ENCODE peak calls at places on chromosomes 6 and 20, in eight cellular contexts. M is colonic mucosa; Y is cardiac muscle cell; U is body of pancreas; D is IMR-90; B is HCT116; R is heart left ventricle; Q is CD8-positive, alpha-beta T cell. S is an unnamed sample. For H3K27me3, the result is how much of the 10 kb centered on the place peaks cover.

GRCh38 chr20:45114465-45115385 is at the start of gene WFDC5:
- DNase-seq in M (no peak), R (no peak), U (no peak), Q (no peak), D (no peak), Y (no peak), B (no peak), S (peak)

GRCh38 chr6:34246249-34246562 is 2.6 kb downstream of the SMIM29 start:
- DNase-seq in D (no peak), R (no peak), U (no peak), Q (no peak), B (no peak), M (no peak), Y (no peak), S (no peak)

GRCh38 chr6:7004581-7005297 is 103.0 kb upstream of the RREB1 start:
- DNase-seq in D (no peak), R (no peak), B (no peak), Q (no peak), M (no peak), U (no peak), Y (no peak), S (no peak)

GRCh38 chr20:39347626-39348025 is 385.5 kb downstream of the DHX35 start:
- DNase-seq in Q (no peak), D (no peak), U (no peak), Y (no peak), B (no peak), M (no peak), R (no peak), S (no peak)

GRCh38 chr6:34834789-34835518 is 43.1 kb downstream of the BLTP3A start:
- DNase-seq in M (no peak), Q (no peak), Y (no peak), D (peak), B (no peak), U (no peak), R (no peak), S (no peak)

GRCh38 chr6:167580512-167580911 is 246.2 kb upstream of the AFDN start:
- DNase-seq in B (no peak), Q (no peak), M (no peak), Y (no peak), R (no peak), D (no peak), U (no peak), S (no peak)

GRCh38 chr6:129498950-129499870 is 210.8 kb downstream of the ARHGAP18 start:
- DNase-seq in R (no peak), Y (peak), D (peak), U (no peak), M (peak), Q (no peak), B (peak), S (no peak)

GRCh38 chr20:1920826-1921225 is 25.6 kb downstream of the SIRPA start:
- DNase-seq in U (no peak), R (no peak), M (no peak), B (no peak), Y (no peak), D (no peak), Q (no peak), S (no peak)

GRCh38 chr6:16533721-16534136 is 227.5 kb downstream of the ATXN1 start:
- DNase-seq in D (peak), Y (no peak), Q (no peak), U (no peak), B (no peak), M (no peak), R (no peak), S (no peak)

GRCh38 chr20:19978511-19979210 is 38.5 kb upstream of the NAA20 start:
- DNase-seq in U (no peak), Y (no peak), R (peak), M (no peak), B (no peak), D (no peak), Q (no peak), S (no peak)

GRCh38 chr6:85490516-85491248 is 40.8 kb downstream of the NT5E start:
- DNase-seq in B (peak), M (no peak), Y (no peak), D (peak), U (no peak), R (no peak), Q (no peak), S (no peak)

GRCh38 chr20:17617212-17617867 is 47.5 kb downstream of the DSTN start:
- DNase-seq in M (peak), D (no peak), U (peak), Y (peak), B (peak), R (no peak), Q (no peak), S (peak)

GRCh38 chr6:136249336-136249735 is 775 bp downstream of the MTFR2 start:
- DNase-seq in U (no peak), B (no peak), M (no peak), Y (no peak), R (no peak), D (peak), Q (no peak), S (no peak)

GRCh38 chr20:52103911-52104545 is 87.6 kb downstream of the ZFP64 start:
- DNase-seq in U (no peak), M (no peak), R (no peak), Y (no peak), B (no peak), Q (no peak), D (peak), S (no peak)

GRCh38 chr6:11346516-11346915 is 114.0 kb upstream of the NEDD9 start:
- DNase-seq in U (no peak), B (no peak), Q (no peak), R (no peak), Y (peak), D (no peak), M (no peak), S (no peak)

GRCh38 chr6:147633191-147633590 is 124.7 kb downstream of the SAMD5 start:
- DNase-seq in M (no peak), D (no peak), Y (no peak), B (no peak), U (no peak), R (no peak), Q (no peak), S (no peak)

GRCh38 chr20:32626859-32627636 is 41.9 kb upstream of the NOL4L start:
- DNase-seq in D (no peak), B (no peak), Y (no peak), U (no peak), R (no peak), M (no peak), Q (no peak), S (no peak)

GRCh38 chr6:11426571-11426970 is 111.0 kb upstream of the TMEM170B start:
- DNase-seq in B (no peak), R (no peak), Y (no peak), M (no peak), Q (no peak), U (no peak), D (no peak), S (no peak)

GRCh38 chr6:134992155-134992554 is 42.3 kb upstream of the ALDH8A1 start:
- DNase-seq in B (no peak), D (no peak), U (no peak), M (no peak), Q (no peak), R (no peak), Y (no peak), S (no peak)

GRCh38 chr6:55569638-55570037 is 9.4 kb downstream of the HMGCLL1 start:
- DNase-seq in Y (no peak), U (no peak), B (no peak), Q (no peak), D (no peak), R (peak), M (no peak), S (no peak)

GRCh38 chr20:17343631-17344447 is 117.0 kb downstream of the PCSK2 start:
- DNase-seq in D (no peak), M (no peak), U (no peak), Q (no peak), R (no peak), Y (no peak), B (no peak), S (no peak)

GRCh38 chr20:33668087-33668790 is 1.5 kb downstream of the ACTL10 start:
- DNase-seq in D (no peak), M (peak), R (peak), B (no peak), Y (peak), Q (no peak), U (peak), S (peak)

GRCh38 chr6:141677598-141678211 is 455.0 kb upstream of the GJE1 start:
- DNase-seq in M (no peak), U (no peak), Q (no peak), Y (peak), R (no peak), D (peak), B (peak), S (no peak)

GRCh38 chr6:136265101-136265500 is 15.0 kb upstream of the MTFR2 start:
- DNase-seq in U (no peak), M (no peak), R (no peak), D (no peak), Y (no peak), B (no peak), Q (no peak), S (no peak)

GRCh38 chr20:59723108-59723500 is 118.8 kb downstream of the PHACTR3 start:
- DNase-seq in Q (no peak), R (no peak), Y (no peak), M (peak), B (no peak), U (peak), D (no peak), S (no peak)

GRCh38 chr6:140850438-140850837 is 1282.3 kb upstream of the GJE1 start:
- DNase-seq in U (no peak), M (no peak), D (peak), B (no peak), Y (no peak), Q (no peak), R (no peak), S (no peak)

GRCh38 chr6:121925024-121925423 is 474.4 kb upstream of the HSF2 start:
- DNase-seq in Y (no peak), D (peak), U (no peak), R (no peak), B (no peak), Q (no peak), M (no peak), S (no peak)

GRCh38 chr6:159328052-159328451 is 158.9 kb downstream of the FNDC1 start:
- DNase-seq in D (no peak), R (no peak), M (no peak), U (no peak), Y (no peak), B (no peak), Q (no peak), S (no peak)

GRCh38 chr6:19478992-19479391 is 358.2 kb upstream of the ID4 start:
- DNase-seq in M (no peak), Q (no peak), R (no peak), B (no peak), Y (no peak), U (no peak), D (peak), S (no peak)

GRCh38 chr20:3716195-3716834 is 3.9 kb upstream of the SIGLEC1 start:
- DNase-seq in R (peak), U (peak), Q (no peak), D (peak), M (no peak), Y (peak), B (peak), S (no peak)

GRCh38 chr20:10427060-10427692 is 6.8 kb downstream of the MKKS start:
- DNase-seq in Q (no peak), R (no peak), Y (peak), B (no peak), M (peak), D (peak), U (peak), S (no peak)

GRCh38 chr6:99589290-99589672 is 17.4 kb upstream of the PRDM13 start:
- DNase-seq in U (no peak), B (no peak), D (no peak), Y (no peak), R (no peak), Q (no peak), M (no peak), S (no peak)

GRCh38 chr6:55913213-55914195 is 38.1 kb upstream of the BMP5 start:
- DNase-seq in R (no peak), U (no peak), B (no peak), M (no peak), Y (peak), Q (no peak), D (peak), S (no peak)

GRCh38 chr6:88884361-88884760 is 79.1 kb downstream of the RNGTT start:
- DNase-seq in Q (no peak), R (no peak), D (no peak), B (no peak), M (no peak), Y (no peak), U (no peak), S (no peak)

GRCh38 chr6:56727097-56727845 is 84.6 kb upstream of the DST start:
- DNase-seq in D (no peak), M (no peak), Q (no peak), B (no peak), U (no peak), R (no peak), Y (no peak), S (no peak)

GRCh38 chr6:109172096-109172495 is 76.8 kb downstream of the CEP57L1 start:
- DNase-seq in M (no peak), R (no peak), B (no peak), Y (no peak), Q (no peak), U (no peak), D (no peak), S (no peak)

GRCh38 chr6:43957273-43957672 is 170.0 kb downstream of the MRPL14 start:
- DNase-seq in D (no peak), Y (no peak), Q (no peak), B (no peak), R (no peak), M (no peak), U (no peak), S (no peak)

DNA sequence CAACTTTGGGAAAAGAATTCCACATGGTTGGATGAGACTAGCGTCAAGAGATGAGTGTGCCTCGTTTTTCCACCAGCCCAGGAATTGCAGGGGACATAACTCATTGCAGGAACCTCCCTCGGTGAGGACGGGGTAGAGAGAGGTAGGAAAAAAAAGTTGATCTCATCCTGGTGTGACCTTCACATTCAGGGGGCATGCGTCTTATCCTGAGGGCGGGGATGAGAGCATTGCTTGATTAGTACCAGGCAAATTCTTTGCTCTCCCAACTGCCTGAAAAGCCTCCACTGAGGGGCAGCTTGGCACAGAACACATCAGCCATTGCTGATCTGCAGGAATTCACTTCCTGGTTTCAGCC is 11.8 kb downstream of the TLDC2 start:
- DNase-seq in U (no peak), B (no peak), D (no peak), Y (no peak), Q (no peak), R (no peak), M (no peak), S (no peak)
- H3K27ac ChIP-seq in U (no peak), B (no peak), D (no peak), Y (no peak), Q (no peak), R (no peak), M (no peak), S (no peak)

GRCh38 chr20:7291946-7292345 is 524.5 kb downstream of the BMP2 start:
- DNase-seq in Q (no peak), Y (no peak), B (no peak), U (no peak), R (no peak), M (no peak), D (no peak), S (no peak)

GRCh38 chr20:7291319-7291943 is 523.9 kb downstream of the BMP2 start:
- DNase-seq in R (no peak), B (no peak), D (no peak), Q (no peak), Y (no peak), M (no peak), U (no peak), S (no peak)

GRCh38 chr20:7285918-7286556 is 518.6 kb downstream of the BMP2 start:
- DNase-seq in M (peak), U (peak), R (peak), Q (no peak), Y (peak), B (peak), D (peak), S (peak)
- TF ChIP-seq CTCF in M (peak), U (peak), R (peak), Q (no peak), Y (peak), B (peak), D (peak), S (peak)

GRCh38 chr20:21527908-21528307 is 14.0 kb upstream of the NKX2-2 start:
- DNase-seq in R (no peak), B (no peak), D (no peak), Y (no peak), M (no peak), U (no peak), Q (no peak), S (no peak)

GRCh38 chr20:21528870-21529269 is 15.0 kb upstream of the NKX2-2 start:
- DNase-seq in Q (no peak), D (no peak), R (no peak), Y (no peak), U (no peak), B (no peak), M (no peak), S (no peak)

GRCh38 chr20:21534453-21534852 is 20.6 kb upstream of the NKX2-2 start:
- DNase-seq in M (no peak), D (no peak), Y (no peak), Q (no peak), U (peak), B (no peak), R (no peak), S (peak)

GRCh38 chr20:21526776-21527175 is 12.9 kb upstream of the NKX2-2 start:
- DNase-seq in D (no peak), B (no peak), Y (no peak), R (no peak), Q (no peak), M (no peak), U (no peak), S (no peak)

GRCh38 chr20:21529863-21530262 is 16.0 kb upstream of the NKX2-2 start:
- DNase-seq in U (no peak), Y (no peak), R (no peak), M (no peak), D (no peak), B (peak), Q (no peak), S (no peak)
- H3K27me3 ChIP-seq in U (under half), Y (half or more), R (half or more), M (under half), D (under half), B (under half), Q (under half), S (under half)

DNA sequence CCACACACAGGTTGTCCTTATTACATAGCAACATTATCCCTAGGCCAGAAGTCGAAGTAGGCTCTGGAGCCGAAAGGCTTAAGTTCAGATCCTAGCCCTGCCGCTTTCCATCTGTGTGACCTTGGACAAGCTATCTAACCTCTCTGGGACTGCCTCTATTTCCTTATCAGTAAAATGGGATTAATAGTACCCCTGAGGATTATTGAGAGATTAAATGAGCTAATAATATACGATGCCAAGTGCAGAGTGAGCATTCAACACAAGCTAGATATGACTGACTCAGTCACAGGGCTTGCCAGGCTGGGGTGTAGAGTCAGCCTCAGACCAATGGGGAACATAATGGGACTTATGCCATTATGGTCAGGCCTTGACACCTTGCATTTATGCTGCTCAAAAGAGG is 8.9 kb upstream of the SPATA2 start:
- DNase-seq in Q (no peak), U (no peak), D (no peak), Y (no peak), B (no peak), R (no peak), M (no peak), S (no peak)
- H3K27ac ChIP-seq in Q (no peak), U (no peak), D (no peak), Y (no peak), B (no peak), R (no peak), M (peak), S (no peak)

S was measured in lung.